ENCODE peak calls at places on chromosomes 3 and 15, in six cellular contexts. K, U, R, O, W and H are unnamed samples.

GRCh38 chr3:133330542-133330941 is 69.3 kb upstream of the BFSP2 start:
- DNase-seq in K (no peak), U (no peak), R (peak), O (no peak), W (no peak), H (no peak)

GRCh38 chr3:54843352-54843751 is 84.5 kb downstream of the LRTM1 start:
- DNase-seq in K (no peak), U (no peak), R (no peak), O (no peak), W (no peak), H (no peak)

GRCh38 chr15:94703591-94703990 is 472.2 kb downstream of the MCTP2 start:
- DNase-seq in K (no peak), U (no peak), R (no peak), O (no peak), W (no peak), H (no peak)

GRCh38 chr3:70754314-70754713 is 441.9 kb upstream of the MDFIC2 start:
- DNase-seq in K (no peak), U (no peak), R (no peak), O (peak), W (no peak), H (no peak)

GRCh38 chr3:171569571-171570132 is 109.4 kb upstream of the TNIK start:
- DNase-seq in K (no peak), U (no peak), R (no peak), O (no peak), W (no peak), H (no peak)

GRCh38 chr15:71107501-71107815 is 7.8 kb upstream of the THSD4 start:
- DNase-seq in K (no peak), U (no peak), R (no peak), O (no peak), W (no peak), H (no peak)

GRCh38 chr3:128554100-128554464 is 61.1 kb upstream of the GATA2 start:
- DNase-seq in K (no peak), U (no peak), R (peak), O (peak), W (no peak), H (no peak)

GRCh38 chr3:139655880-139656279 is 21.9 kb downstream of the NMNAT3 start:
- DNase-seq in K (no peak), U (no peak), R (no peak), O (peak), W (no peak), H (no peak)

GRCh38 chr3:194526164-194526563 is 39.4 kb upstream of the ATP13A3 start:
- DNase-seq in K (no peak), U (no peak), R (no peak), O (no peak), W (no peak), H (no peak)

GRCh38 chr3:162354343-162354742 is 857.7 kb downstream of the OTOL1 start:
- DNase-seq in K (no peak), U (no peak), R (no peak), O (peak), W (no peak), H (no peak)

GRCh38 chr15:59438891-59439290 is 905 bp downstream of the FAM81A start:
- DNase-seq in K (no peak), U (no peak), R (no peak), O (peak), W (no peak), H (no peak)
- H3K4me3 ChIP-seq in K (peak), U (peak), R (no peak), O (peak), W (no peak), H (no peak)

GRCh38 chr3:84963137-84963536 is 4.3 kb downstream of the CADM2 start:
- DNase-seq in K (no peak), U (no peak), R (no peak), O (no peak), W (no peak), H (no peak)

GRCh38 chr3:84965141-84965540 is 6.4 kb downstream of the CADM2 start:
- DNase-seq in K (no peak), U (no peak), R (no peak), O (no peak), W (no peak), H (no peak)

GRCh38 chr3:84968701-84969235 is 10.0 kb downstream of the CADM2 start:
- DNase-seq in K (no peak), U (no peak), R (no peak), O (no peak), W (no peak), H (no peak)

GRCh38 chr3:84962460-84962859 is 3.7 kb downstream of the CADM2 start:
- DNase-seq in K (no peak), U (no peak), R (no peak), O (no peak), W (no peak), H (no peak)

DNA sequence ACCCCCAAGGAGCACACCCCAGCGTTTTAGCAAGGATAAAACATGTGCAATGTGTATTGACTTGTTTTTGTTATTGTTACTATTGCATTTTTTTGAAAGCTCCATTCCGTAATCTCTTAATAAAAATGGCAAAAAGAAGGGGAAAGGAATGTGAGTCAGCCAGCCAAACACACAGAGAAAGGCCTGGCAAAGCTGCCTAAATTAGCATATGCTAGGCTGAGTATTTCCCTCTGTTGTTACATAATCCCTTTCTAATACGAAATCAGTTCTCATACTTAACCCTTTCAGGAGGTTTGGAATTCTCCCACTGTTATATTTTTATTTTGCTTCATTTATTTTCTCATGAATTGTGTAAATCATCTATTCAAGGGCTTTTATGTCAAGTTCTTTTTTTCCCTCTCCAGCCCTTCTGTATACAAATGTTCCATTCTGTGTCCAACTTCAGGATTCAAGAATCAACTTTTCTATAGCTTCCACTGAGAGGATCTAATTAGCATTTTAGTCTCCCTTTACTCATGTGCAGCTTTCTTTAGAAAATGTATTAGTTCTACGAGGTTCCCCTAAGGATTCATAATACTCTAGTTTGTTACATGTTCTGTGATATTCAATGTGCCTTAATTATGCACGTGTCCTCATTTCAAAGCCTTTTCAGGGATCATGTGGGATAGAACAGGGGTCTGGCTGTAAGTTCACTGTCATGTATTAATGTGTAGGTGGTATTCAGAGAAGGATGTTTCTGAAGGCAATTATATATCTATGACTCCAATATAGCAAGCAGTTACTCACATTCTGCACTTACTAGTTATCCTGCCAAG is 9.2 kb downstream of the CADM2 start:
- DNase-seq in K (no peak), U (no peak), R (no peak), O (no peak), W (no peak), H (no peak)
- H3K4me3 ChIP-seq in K (no peak), U (no peak), R (no peak), O (no peak), W (no peak), H (no peak)

DNA sequence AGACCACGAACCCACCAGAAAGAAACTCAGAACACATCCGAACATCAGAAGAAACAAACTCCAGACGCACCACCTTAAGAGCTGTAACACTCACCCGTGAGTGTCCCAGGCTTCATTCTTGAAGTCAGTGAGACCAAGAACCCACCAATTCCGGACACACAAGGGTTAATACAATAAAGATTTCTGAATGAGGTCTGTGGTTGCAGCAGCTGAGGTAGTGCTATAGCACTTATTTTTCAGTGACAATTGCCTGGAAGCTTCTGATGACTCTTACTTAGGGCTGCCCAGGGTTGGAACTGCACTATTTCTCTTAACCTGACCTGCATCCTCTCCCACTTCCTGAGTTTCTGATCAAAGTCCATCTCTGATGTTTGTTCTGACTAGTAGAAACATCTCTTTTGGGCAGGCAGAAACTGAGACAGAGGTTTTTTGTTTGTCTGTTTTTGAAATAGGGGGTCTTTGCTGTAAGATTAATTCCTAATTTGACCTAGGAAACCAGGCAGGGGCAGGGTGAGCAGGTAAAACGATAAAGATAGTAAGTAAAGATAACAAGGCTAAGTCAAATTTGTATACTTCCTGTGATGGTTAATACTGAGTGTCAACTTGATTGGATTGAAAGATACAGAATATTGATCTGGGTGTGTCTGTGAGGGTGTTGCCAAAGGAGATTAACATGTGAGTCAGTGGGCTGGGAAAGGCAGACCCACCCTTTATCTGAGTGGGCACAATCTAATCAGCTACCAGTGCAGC is 169.1 kb downstream of the GAP43 start:
- DNase-seq in K (no peak), U (no peak), R (no peak), O (peak), W (no peak), H (no peak)
- H3K4me3 ChIP-seq in K (no peak), U (no peak), R (no peak), O (no peak), W (no peak), H (no peak)

GRCh38 chr3:12004741-12005513 is 739 bp downstream of the SYN2 start:
- DNase-seq in K (no peak), U (peak), R (no peak), O (no peak), W (no peak), H (no peak)
- H3K4me3 ChIP-seq in K (no peak), U (no peak), R (no peak), O (no peak), W (peak), H (peak)

GRCh38 chr3:33438284-33438668 is 1.9 kb downstream of the UBP1 start:
- DNase-seq in K (no peak), U (no peak), R (peak), O (peak), W (no peak), H (no peak)

GRCh38 chr3:33438871-33439270 is 1.3 kb downstream of the UBP1 start:
- DNase-seq in K (no peak), U (no peak), R (peak), O (peak), W (no peak), H (no peak)

GRCh38 chr3:33439421-33440327 is 531 bp downstream of the UBP1 start:
- DNase-seq in K (no peak), U (peak), R (peak), O (peak), W (peak), H (no peak)

GRCh38 chr3:33440328-33440577 is at the start of gene UBP1:
- DNase-seq in K (no peak), U (peak), R (no peak), O (no peak), W (no peak), H (no peak)

GRCh38 chr3:33437556-33438283 is 2.5 kb downstream of the UBP1 start:
- DNase-seq in K (no peak), U (no peak), R (no peak), O (peak), W (peak), H (no peak)
- H3K4me3 ChIP-seq in K (peak), U (peak), R (peak), O (peak), W (no peak), H (no peak)

GRCh38 chr3:123262226-123262625 is 60.5 kb downstream of the SEC22A start:
- DNase-seq in K (no peak), U (no peak), R (no peak), O (no peak), W (no peak), H (no peak)

GRCh38 chr3:123261666-123262065 is 59.9 kb downstream of the SEC22A start:
- DNase-seq in K (no peak), U (no peak), R (no peak), O (no peak), W (no peak), H (no peak)

GRCh38 chr3:123256256-123256655 is 54.5 kb downstream of the SEC22A start:
- DNase-seq in K (no peak), U (no peak), R (no peak), O (no peak), W (no peak), H (no peak)

GRCh38 chr3:123258811-123259420 is 57.2 kb downstream of the SEC22A start:
- DNase-seq in K (peak), U (no peak), R (peak), O (peak), W (no peak), H (no peak)

GRCh38 chr3:123258359-123258758 is 56.6 kb downstream of the SEC22A start:
- DNase-seq in K (no peak), U (no peak), R (no peak), O (peak), W (no peak), H (no peak)
- H3K4me3 ChIP-seq in K (no peak), U (no peak), R (no peak), O (no peak), W (no peak), H (no peak)